ENCODE peak calls at places on chromosomes 1 and 21, in nine cellular contexts. D is left ventricle myocardium inferior, Q is neuronal stem cell, C is ascending aorta, Z is aorta, A is heart right ventricle, Y is GM23338, N is cardiac muscle cell, W is uterus. S is an unnamed sample. For H3K27me3, the result is how much of the 10 kb centered on the place peaks cover.

GRCh38 chr1:110471131-110471530 is 20.2 kb downstream of the PROK1 start:
- DNase-seq in D (no peak), Q (no peak), C (no peak), Z (no peak), A (no peak), Y (no peak), N (no peak), W (no peak), S (no peak)

GRCh38 chr1:111598534-111598933 is 21.1 kb upstream of the RAP1A start:
- DNase-seq in D (no peak), Q (no peak), C (no peak), Z (no peak), A (no peak), Y (no peak), N (no peak), W (no peak), S (no peak)

GRCh38 chr1:108643492-108644333 is 17.2 kb downstream of the HENMT1 start:
- DNase-seq in D (no peak), Q (peak), C (no peak), Z (no peak), A (no peak), Y (peak), N (peak), W (no peak), S (peak)

GRCh38 chr1:162538815-162539431 is 22.6 kb upstream of the UAP1 start:
- DNase-seq in D (no peak), Q (no peak), C (no peak), Z (no peak), A (no peak), Y (no peak), N (peak), W (no peak), S (no peak)

GRCh38 chr1:78586572-78586971 is 33.7 kb upstream of the IFI44L start:
- DNase-seq in D (no peak), Q (no peak), C (no peak), Z (no peak), A (no peak), Y (no peak), N (peak), W (no peak), S (no peak)

GRCh38 chr1:20785907-20786309 is 1.2 kb downstream of the HP1BP3 start:
- DNase-seq in D (no peak), Q (no peak), C (no peak), Z (no peak), A (no peak), Y (no peak), N (no peak), W (no peak), S (no peak)

GRCh38 chr1:178057863-178058576 is 35.9 kb upstream of the RASAL2 start:
- DNase-seq in D (peak), Q (no peak), C (no peak), Z (no peak), A (peak), Y (peak), N (peak), W (peak), S (peak)

GRCh38 chr1:160081261-160081936 is at the start of gene KCNJ9:
- DNase-seq in D (no peak), Q (no peak), C (no peak), Z (no peak), A (no peak), Y (peak), N (peak), W (no peak), S (no peak)

GRCh38 chr1:248404024-248404423 is 1.2 kb downstream of the OR2T1 start:
- DNase-seq in D (no peak), Q (peak), C (no peak), Z (no peak), A (no peak), Y (peak), N (no peak), W (no peak), S (no peak)

GRCh38 chr1:169271094-169271493 is 96.5 kb downstream of the NME7 start:
- DNase-seq in D (no peak), Q (no peak), C (no peak), Z (no peak), A (no peak), Y (peak), N (peak), W (no peak), S (no peak)

GRCh38 chr1:17265162-17265561 is 16.3 kb downstream of the PADI3 start:
- DNase-seq in D (no peak), Q (no peak), C (no peak), Z (no peak), A (no peak), Y (peak), N (no peak), W (no peak), S (no peak)

GRCh38 chr1:110668523-110668922 is 6.2 kb downstream of the KCNA3 start:
- DNase-seq in D (no peak), Q (no peak), C (no peak), Z (no peak), A (no peak), Y (no peak), N (no peak), W (no peak), S (no peak)

GRCh38 chr21:31873696-31874599 is 1.1 kb downstream of the HUNK start:
- DNase-seq in D (peak), Q (peak), C (no peak), Z (peak), A (peak), Y (peak), N (peak), W (peak), S (peak)

GRCh38 chr1:180415985-180416633 is 86.3 kb downstream of the ACBD6 start:
- DNase-seq in D (no peak), Q (peak), C (no peak), Z (no peak), A (no peak), Y (peak), N (peak), W (no peak), S (no peak)

GRCh38 chr1:7478797-7479499 is 292.1 kb upstream of the VAMP3 start:
- DNase-seq in D (peak), Q (no peak), C (no peak), Z (peak), A (peak), Y (no peak), N (peak), W (peak), S (peak)

GRCh38 chr1:8660455-8660854 is 157.0 kb downstream of the RERE start:
- DNase-seq in D (peak), Q (no peak), C (peak), Z (peak), A (peak), Y (no peak), N (peak), W (peak), S (peak)

GRCh38 chr1:66929289-66929688 is 4.5 kb downstream of the MIER1 start:
- DNase-seq in D (no peak), Q (no peak), C (no peak), Z (no peak), A (no peak), Y (no peak), N (no peak), W (no peak), S (no peak)

GRCh38 chr1:198072177-198072576 is 84.6 kb upstream of the NEK7 start:
- DNase-seq in D (no peak), Q (no peak), C (no peak), Z (no peak), A (no peak), Y (peak), N (peak), W (no peak), S (no peak)

GRCh38 chr1:212311836-212312497 is 26.8 kb downstream of the PPP2R5A start:
- DNase-seq in D (no peak), Q (no peak), C (no peak), Z (no peak), A (no peak), Y (no peak), N (no peak), W (no peak), S (no peak)

GRCh38 chr1:44036409-44037111 is 5.3 kb upstream of the SLC6A9 start:
- DNase-seq in D (peak), Q (peak), C (peak), Z (peak), A (peak), Y (peak), N (peak), W (peak), S (peak)

GRCh38 chr1:181135462-181135781 is 46.9 kb downstream of the IER5 start:
- DNase-seq in D (no peak), Q (no peak), C (no peak), Z (no peak), A (no peak), Y (peak), N (peak), W (no peak), S (no peak)

GRCh38 chr1:159936284-159936904 is 9.0 kb downstream of the IGSF9 start:
- DNase-seq in D (peak), Q (peak), C (peak), Z (peak), A (peak), Y (peak), N (peak), W (peak), S (peak)

GRCh38 chr1:166874464-166874863 is 1.6 kb downstream of the TADA1 start:
- DNase-seq in D (no peak), Q (no peak), C (no peak), Z (no peak), A (no peak), Y (no peak), N (no peak), W (no peak), S (no peak)

GRCh38 chr1:93611656-93612055 is 70.0 kb downstream of the BCAR3 start:
- DNase-seq in D (no peak), Q (no peak), C (no peak), Z (no peak), A (no peak), Y (no peak), N (no peak), W (no peak), S (no peak)
- H3K27ac ChIP-seq in D (peak), Q (no peak), C (peak), Z (peak), A (peak), Y (no peak), N (no peak), W (no peak), S (no peak)

GRCh38 chr1:156658945-156659574 is 17.1 kb downstream of the BCAN start:
- DNase-seq in D (no peak), Q (no peak), C (no peak), Z (no peak), A (no peak), Y (no peak), N (no peak), W (no peak), S (no peak)

GRCh38 chr1:156656779-156657160 is 14.9 kb downstream of the BCAN start:
- DNase-seq in D (no peak), Q (no peak), C (no peak), Z (no peak), A (peak), Y (peak), N (peak), W (peak), S (no peak)

GRCh38 chr1:156657161-156657970 is 15.4 kb downstream of the BCAN start:
- DNase-seq in D (peak), Q (no peak), C (peak), Z (peak), A (peak), Y (peak), N (peak), W (peak), S (peak)

GRCh38 chr1:156658496-156658895 is 16.6 kb downstream of the BCAN start:
- DNase-seq in D (no peak), Q (no peak), C (no peak), Z (no peak), A (no peak), Y (no peak), N (no peak), W (no peak), S (peak)

DNA sequence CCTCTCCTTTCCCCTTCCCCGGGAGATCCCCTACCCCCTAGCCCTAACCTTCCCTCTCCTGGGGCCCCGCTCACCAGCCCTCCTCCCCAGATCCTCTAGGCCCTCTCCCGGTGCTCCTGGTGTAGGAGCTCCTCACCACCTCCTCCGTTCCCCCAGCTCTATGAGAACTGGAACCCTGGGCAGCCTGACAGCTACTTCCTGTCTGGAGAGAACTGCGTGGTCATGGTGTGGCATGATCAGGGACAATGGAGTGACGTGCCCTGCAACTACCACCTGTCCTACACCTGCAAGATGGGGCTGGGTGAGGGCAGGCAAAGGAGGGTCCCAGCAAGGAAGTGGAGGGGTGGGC is 16.0 kb downstream of the BCAN start:
- DNase-seq in D (no peak), Q (no peak), C (no peak), Z (no peak), A (no peak), Y (no peak), N (no peak), W (no peak), S (no peak)
- H3K27me3 ChIP-seq in D (under half), Q (under half), C (under half), Z (under half), A (under half), Y (half or more), N (half or more), W (under half), S (under half)

DNA sequence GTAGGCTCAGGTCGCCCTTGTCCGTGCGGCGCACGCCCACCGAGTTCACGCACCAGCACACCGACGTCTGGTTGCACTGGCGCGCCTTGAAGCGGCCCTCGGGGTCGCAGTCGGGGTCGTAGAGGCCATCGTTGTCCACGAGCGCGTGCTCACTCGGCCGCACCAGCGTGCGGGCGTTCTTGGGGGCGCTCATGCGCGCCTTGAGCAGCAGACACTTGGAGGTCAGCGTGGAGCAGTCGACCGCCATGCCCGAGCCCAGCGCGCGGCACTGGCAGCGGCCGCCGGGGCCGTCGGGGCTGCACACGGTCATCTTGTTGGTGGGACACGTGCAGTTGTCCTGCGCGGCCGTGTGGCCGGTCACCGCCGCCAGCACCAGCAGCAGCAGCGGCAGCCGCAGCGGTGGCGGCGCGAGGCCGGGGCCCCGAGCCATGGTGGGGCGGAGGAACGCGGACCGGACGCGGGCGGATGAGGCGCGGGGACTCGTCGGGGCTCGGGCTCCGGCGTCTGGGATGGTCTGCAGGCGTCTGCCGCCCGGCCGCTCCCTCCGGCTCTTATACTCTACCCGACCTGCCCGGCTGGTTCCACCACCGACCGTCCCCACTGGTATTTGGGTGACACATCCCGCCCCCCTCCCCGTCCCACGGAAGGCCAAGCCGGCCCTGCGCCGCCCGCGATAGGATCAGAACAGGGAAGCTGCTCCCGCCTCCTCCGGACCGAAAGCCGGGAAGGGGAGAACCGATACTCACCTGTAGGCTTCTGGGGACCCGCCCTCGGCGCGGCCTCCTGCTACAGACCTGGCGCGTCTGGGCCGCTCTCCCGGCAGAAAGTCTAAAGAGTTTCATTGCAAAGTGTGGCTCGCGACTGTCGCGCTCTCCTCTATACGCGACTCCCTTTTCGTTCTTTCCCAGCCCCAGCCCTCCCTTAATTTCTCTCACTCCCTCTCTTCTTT is at the start of gene TACSTD2:
- DNase-seq in D (peak), Q (no peak), C (peak), Z (peak), A (peak), Y (peak), N (peak), W (no peak), S (no peak)
- H3K4me3 ChIP-seq in D (peak), Q (peak), C (peak), Z (peak), A (peak), Y (peak), N (no peak), W (peak), S (peak)

DNA sequence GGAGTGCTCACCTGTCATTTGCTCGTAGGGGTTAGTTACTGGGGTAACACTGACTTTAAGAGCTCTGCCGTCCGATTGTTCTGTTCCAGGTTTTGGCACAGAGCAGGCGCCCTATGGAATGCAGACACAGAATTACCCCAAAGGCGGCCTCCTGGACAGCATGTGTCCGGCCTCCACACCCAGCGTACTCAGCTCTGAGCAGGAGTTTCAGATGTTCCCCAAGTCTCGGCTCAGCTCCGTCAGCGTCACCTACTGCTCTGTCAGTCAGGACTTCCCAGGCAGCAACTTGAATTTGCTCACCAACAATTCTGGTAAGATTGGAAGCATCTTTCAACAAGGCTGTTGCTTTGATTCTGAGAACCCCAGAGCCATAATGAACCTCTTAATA is 12.6 kb downstream of the ETS2 start:
- DNase-seq in D (no peak), Q (no peak), C (no peak), Z (no peak), A (no peak), Y (no peak), N (no peak), W (no peak), S (no peak)
- H3K27ac ChIP-seq in D (no peak), Q (no peak), C (peak), Z (peak), A (peak), Y (no peak), N (no peak), W (no peak), S (no peak)

DNA sequence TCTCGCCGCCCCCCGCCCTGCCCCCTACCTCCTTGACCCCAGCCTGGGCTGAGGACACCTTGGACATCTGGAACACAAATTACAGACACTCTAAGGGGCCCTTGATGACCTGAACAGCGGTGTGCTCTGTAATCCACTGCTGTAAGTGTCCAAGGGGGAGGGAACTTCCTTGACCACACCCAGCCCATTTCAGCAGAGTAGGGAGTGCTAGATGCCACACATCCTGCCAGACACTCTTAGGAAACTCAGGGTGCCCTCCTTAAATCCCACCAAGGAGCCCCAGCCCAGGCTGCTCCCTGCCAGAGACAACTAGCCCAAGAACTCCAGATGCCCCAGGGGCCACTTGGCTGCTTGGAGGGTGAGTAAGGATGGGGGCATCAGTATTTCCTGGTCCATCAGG is 282.2 kb downstream of the RRAGC start:
- DNase-seq in D (no peak), Q (no peak), C (no peak), Z (no peak), A (no peak), Y (no peak), N (no peak), W (no peak), S (no peak)
- H3K27me3 ChIP-seq in D (half or more), Q (half or more), C (under half), Z (under half), A (half or more), Y (under half), N (half or more), W (under half), S (under half)

GRCh38 chr1:203631349-203631748 is 4.7 kb downstream of the ATP2B4 start:
- DNase-seq in D (no peak), Q (no peak), C (no peak), Z (no peak), A (no peak), Y (no peak), N (no peak), W (no peak), S (no peak)
- H3K4me3 ChIP-seq in D (peak), Q (no peak), C (no peak), Z (no peak), A (no peak), Y (no peak), N (no peak), W (peak), S (no peak)

GRCh38 chr1:119613769-119614358 is 34.2 kb downstream of the ZNF697 start:
- DNase-seq in D (peak), Q (peak), C (peak), Z (peak), A (peak), Y (peak), N (peak), W (peak), S (peak)
- H3K27ac ChIP-seq in D (no peak), Q (no peak), C (no peak), Z (no peak), A (no peak), Y (peak), N (no peak), W (no peak), S (no peak)

GRCh38 chr1:22915280-22915679 is 57.4 kb downstream of the LACTBL1 start:
- DNase-seq in D (no peak), Q (no peak), C (no peak), Z (no peak), A (no peak), Y (no peak), N (no peak), W (no peak), S (no peak)

GRCh38 chr1:22915816-22916468 is 56.7 kb downstream of the LACTBL1 start:
- DNase-seq in D (no peak), Q (no peak), C (no peak), Z (no peak), A (no peak), Y (no peak), N (no peak), W (no peak), S (no peak)

GRCh38 chr1:22914156-22914555 is 58.5 kb downstream of the LACTBL1 start:
- DNase-seq in D (no peak), Q (no peak), C (no peak), Z (no peak), A (no peak), Y (no peak), N (no peak), W (no peak), S (no peak)

GRCh38 chr1:22913421-22913820 is 59.2 kb downstream of the LACTBL1 start:
- DNase-seq in D (no peak), Q (no peak), C (no peak), Z (no peak), A (no peak), Y (no peak), N (no peak), W (no peak), S (no peak)

DNA sequence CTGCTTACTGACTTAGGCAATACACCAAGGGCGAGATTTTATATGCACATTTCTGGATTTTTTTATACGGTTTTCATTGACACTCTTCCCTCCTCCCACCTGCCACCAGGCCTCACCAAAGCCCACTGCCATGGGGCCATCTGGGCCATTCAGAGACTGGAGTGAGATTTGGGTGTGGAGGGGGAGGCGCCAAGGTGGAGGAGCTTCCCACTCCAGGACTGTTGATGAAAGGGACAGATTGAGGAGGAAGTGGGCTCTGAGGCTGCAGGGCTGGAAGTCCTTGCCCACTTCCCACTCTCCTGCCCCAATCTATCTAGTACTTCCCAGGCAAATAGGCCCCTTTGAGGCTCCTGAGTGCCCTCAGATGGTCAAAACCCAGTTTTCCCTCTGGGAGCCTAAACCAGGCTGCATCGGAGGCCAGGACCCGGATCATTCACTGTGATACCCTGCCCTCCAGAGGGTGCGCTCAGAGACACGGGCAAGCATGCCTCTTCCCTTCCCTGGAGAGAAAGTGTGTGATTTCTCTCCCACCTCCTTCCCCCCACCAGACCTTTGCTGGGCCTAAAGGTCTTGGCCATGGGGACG is 57.9 kb downstream of the LACTBL1 start:
- DNase-seq in D (no peak), Q (no peak), C (no peak), Z (no peak), A (no peak), Y (peak), N (no peak), W (no peak), S (no peak)
- H3K27me3 ChIP-seq in D (under half), Q (under half), C (under half), Z (under half), A (under half), Y (under half), N (under half), W (under half), S (under half)